ENCODE peak calls at places on chromosomes 4 and X, in four cellular contexts. B is body of pancreas, N is transverse colon, F is adrenal gland. R is an unnamed sample.
A peak's percentile ranks its signal among the peaks of the same experiment; 100 is the strongest.

GRCh38 chr4:40185830-40186664 is 10.8 kb upstream of the RHOH start:
- DNase-seq in B (no peak), N (no peak), F (no peak), R (no peak)

GRCh38 chr4:120052840-120053239 is 13.8 kb downstream of the MAD2L1 start:
- DNase-seq in B (no peak), N (no peak), F (peak; percentile 9), R (peak; percentile 43)

GRCh38 chr4:16530688-16531635 is 304.7 kb upstream of the TAPT1 start:
- DNase-seq in B (no peak), N (no peak), F (no peak), R (no peak)

GRCh38 chrX:148995661-148996060 is 495.2 kb downstream of the AFF2 start:
- DNase-seq in B (no peak), N (no peak), F (no peak), R (no peak)

GRCh38 chr4:102533916-102534315 is 32.8 kb downstream of the NFKB1 start:
- DNase-seq in B (no peak), N (no peak), F (no peak), R (no peak)

GRCh38 chr4:6352031-6352763 is 82.5 kb downstream of the WFS1 start:
- DNase-seq in B (no peak), N (no peak), F (no peak), R (no peak)

GRCh38 chr4:5051692-5052423 is 578 bp downstream of the STK32B start:
- DNase-seq in B (peak; percentile 24), N (no peak), F (peak; percentile 11), R (peak; percentile 25)

GRCh38 chr4:25223770-25224375 is 10.0 kb upstream of the PI4K2B start:
- DNase-seq in B (no peak), N (no peak), F (no peak), R (no peak)

GRCh38 chr4:105895609-105896460 is 564 bp downstream of the NPNT start:
- DNase-seq in B (peak; percentile 48), N (peak; percentile 52), F (peak; percentile 31), R (peak; percentile 60)

GRCh38 chr4:174522183-174523002 is at the start of gene HPGD:
- DNase-seq in B (peak; percentile 35), N (peak; percentile 81), F (peak; percentile 52), R (peak; percentile 40)

GRCh38 chrX:15675490-15675921 is 10.9 kb upstream of the CLTRN start:
- DNase-seq in B (peak; percentile 90), N (peak; percentile 91), F (peak; percentile 90), R (peak; percentile 76)

GRCh38 chr4:123449780-123450179 is 53.2 kb downstream of the SPRY1 start:
- DNase-seq in B (no peak), N (no peak), F (no peak), R (no peak)

DNA sequence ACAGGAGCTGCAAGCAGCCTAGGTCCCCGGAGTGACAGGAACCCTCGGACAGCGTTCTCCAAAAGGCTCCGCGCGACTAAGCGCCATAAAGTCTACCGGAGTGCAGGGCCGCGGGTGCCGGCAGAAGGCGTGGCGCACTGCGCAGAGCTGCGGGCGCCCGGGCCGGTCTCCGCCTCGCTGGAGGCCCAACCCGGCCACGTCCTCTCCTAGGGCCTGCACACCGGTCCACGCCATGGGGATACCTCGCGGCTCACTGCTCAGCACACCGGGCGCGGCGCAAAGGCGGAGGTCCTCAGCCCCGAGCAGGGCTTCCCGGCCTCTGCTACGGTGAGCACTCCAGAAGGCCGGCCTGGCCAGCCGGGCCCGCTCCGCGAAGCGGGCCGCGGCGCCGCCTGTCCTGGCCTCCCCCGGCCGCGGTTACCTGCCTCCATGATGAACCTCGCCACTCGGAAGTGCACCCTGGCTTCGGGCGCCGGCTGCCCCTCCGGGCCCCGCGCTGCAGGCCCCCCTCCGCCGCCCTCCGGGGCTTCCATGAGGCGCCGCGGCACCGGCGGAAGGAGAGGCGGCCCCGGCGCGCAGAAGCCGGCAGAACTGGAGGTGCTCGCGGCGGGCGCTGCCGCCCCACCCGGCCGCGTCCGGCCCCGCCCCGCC is at the start of gene CCNQ:
- DNase-seq in B (peak; percentile 33), N (peak; percentile 36), F (no peak), R (no peak)
- TF ChIP-seq POLR2A in B (peak; percentile 36), N (peak; percentile 14), F (peak; percentile 61), R (no peak)

GRCh38 chrX:21176927-21177571 is 197.2 kb upstream of the CNKSR2 start:
- DNase-seq in B (no peak), N (no peak), F (no peak), R (no peak)
- H3K4me1 ChIP-seq in B (peaks cover 7% of the 10 kb centered on the region), N (no peaks in the 10 kb centered on the region), F (no peaks in the 10 kb centered on the region), R (no peaks in the 10 kb centered on the region)

GRCh38 chr4:3075652-3075981 is 1.1 kb downstream of the HTT start:
- DNase-seq in B (no peak), N (no peak), F (no peak), R (no peak)

GRCh38 chr4:3071811-3072210 is 2.5 kb downstream of the HTT-AS start:
- DNase-seq in B (no peak), N (no peak), F (no peak), R (no peak)

GRCh38 chr4:3073158-3074077 is 920 bp downstream of the HTT-AS start:
- DNase-seq in B (peak; percentile 30), N (no peak), F (no peak), R (no peak)

GRCh38 chr4:3074846-3075651 is 568 bp downstream of the HTT start:
- DNase-seq in B (peak; percentile 39), N (peak; percentile 64), F (peak; percentile 76), R (peak; percentile 72)

GRCh38 chr4:3074078-3074845 is at the start of the genes HTT and HTT-AS:
- DNase-seq in B (peak; percentile 98), N (peak; percentile 99), F (peak; percentile 99), R (peak; percentile 98)
- TF ChIP-seq POLR2A in B (peak; percentile 78), N (peak; percentile 84), F (peak; percentile 51), R (no peak)

GRCh38 chrX:13198762-13199064 is 121.1 kb downstream of the ATXN3L start:
- DNase-seq in B (no peak), N (no peak), F (no peak), R (no peak)
- H3K4me1 ChIP-seq in B (peaks cover 45% of the 10 kb centered on the region), N (no peaks in the 10 kb centered on the region), F (no peaks in the 10 kb centered on the region), R (peaks cover 12% of the 10 kb centered on the region)

GRCh38 chrX:20715176-20715575 is 448.5 kb upstream of the RPS6KA3 start:
- DNase-seq in B (no peak), N (no peak), F (no peak), R (no peak)

GRCh38 chrX:20712811-20713210 is 446.1 kb upstream of the RPS6KA3 start:
- DNase-seq in B (no peak), N (no peak), F (peak; percentile 19), R (no peak)

GRCh38 chrX:20711366-20711765 is 444.7 kb upstream of the RPS6KA3 start:
- DNase-seq in B (no peak), N (no peak), F (no peak), R (no peak)
- TF ChIP-seq POLR2A in B (no peak), N (no peak), F (no peak), R (no peak)

R was measured in heart left ventricle.